ENCODE peak calls at places on chromosomes 6 and 20, in nine cellular contexts. One of them, this sample, is unnamed.
A peak's percentile ranks its signal among the peaks of the same experiment; 100 is the strongest.

GRCh38 chr6:144008501-144009245 is 614 bp upstream of the PLAGL1 start:
- DNase-seq in hepatocyte: no peak
- DNase-seq in HCT116: no peak
- DNase-seq in transverse colon: peak; percentile 14
- DNase-seq in neural progenitor cell: peak; percentile 23
- DNase-seq in aorta: no peak
- DNase-seq in mesendoderm: peak; percentile 26
- DNase-seq in CD4-positive, alpha-beta T cell: no peak
- DNase-seq in fibroblast of lung: no peak
- DNase-seq in this sample: no peak

GRCh38 chr6:116012471-116012949 is 48.2 kb downstream of the FRK start:
- DNase-seq in neural progenitor cell: no peak
- DNase-seq in mesendoderm: no peak
- DNase-seq in transverse colon: no peak
- DNase-seq in CD4-positive, alpha-beta T cell: no peak
- DNase-seq in hepatocyte: no peak
- DNase-seq in HCT116: no peak
- DNase-seq in fibroblast of lung: peak; percentile 46
- DNase-seq in aorta: no peak
- DNase-seq in this sample: no peak

GRCh38 chr20:41005361-41005729 is 23.3 kb upstream of the TOP1 start:
- DNase-seq in hepatocyte: peak; percentile 86
- DNase-seq in CD4-positive, alpha-beta T cell: no peak
- DNase-seq in neural progenitor cell: no peak
- DNase-seq in aorta: peak; percentile 89
- DNase-seq in transverse colon: peak; percentile 87
- DNase-seq in mesendoderm: no peak
- DNase-seq in HCT116: peak; percentile 74
- DNase-seq in fibroblast of lung: peak; percentile 95
- DNase-seq in this sample: no peak

GRCh38 chr6:163327936-163328335 is 86.6 kb upstream of the QKI start:
- DNase-seq in neural progenitor cell: no peak
- DNase-seq in CD4-positive, alpha-beta T cell: no peak
- DNase-seq in HCT116: no peak
- DNase-seq in fibroblast of lung: no peak
- DNase-seq in aorta: no peak
- DNase-seq in hepatocyte: no peak
- DNase-seq in transverse colon: no peak
- DNase-seq in mesendoderm: peak; percentile 58
- DNase-seq in this sample: no peak

GRCh38 chr6:52303178-52303577 is 18.6 kb upstream of the MCM3 start:
- DNase-seq in hepatocyte: no peak
- DNase-seq in aorta: no peak
- DNase-seq in neural progenitor cell: no peak
- DNase-seq in CD4-positive, alpha-beta T cell: no peak
- DNase-seq in transverse colon: no peak
- DNase-seq in HCT116: no peak
- DNase-seq in mesendoderm: no peak
- DNase-seq in fibroblast of lung: no peak
- DNase-seq in this sample: no peak

GRCh38 chr20:58344741-58345140 is 35.2 kb downstream of the RAB22A start:
- DNase-seq in transverse colon: no peak
- DNase-seq in aorta: no peak
- DNase-seq in neural progenitor cell: no peak
- DNase-seq in HCT116: no peak
- DNase-seq in CD4-positive, alpha-beta T cell: no peak
- DNase-seq in hepatocyte: no peak
- DNase-seq in mesendoderm: no peak
- DNase-seq in fibroblast of lung: peak; percentile 72
- DNase-seq in this sample: no peak

GRCh38 chr20:57392512-57393271 is 1.5 kb downstream of the RBM38 start:
- DNase-seq in transverse colon: peak; percentile 77
- DNase-seq in neural progenitor cell: no peak
- DNase-seq in mesendoderm: no peak
- DNase-seq in hepatocyte: no peak
- DNase-seq in aorta: peak; percentile 82
- DNase-seq in CD4-positive, alpha-beta T cell: peak; percentile 80
- DNase-seq in fibroblast of lung: no peak
- DNase-seq in HCT116: no peak
- DNase-seq in this sample: peak; percentile 96

GRCh38 chr6:160767019-160767646 is 65.1 kb downstream of the PLG start:
- DNase-seq in HCT116: no peak
- DNase-seq in transverse colon: peak; percentile 61
- DNase-seq in hepatocyte: peak; percentile 90
- DNase-seq in fibroblast of lung: peak; percentile 48
- DNase-seq in neural progenitor cell: peak; percentile 86
- DNase-seq in mesendoderm: peak; percentile 85
- DNase-seq in CD4-positive, alpha-beta T cell: peak; percentile 26
- DNase-seq in aorta: peak; percentile 84
- DNase-seq in this sample: peak; percentile 80

GRCh38 chr20:33235696-33236095 is at the start of gene BPIFA1:
- DNase-seq in CD4-positive, alpha-beta T cell: no peak
- DNase-seq in aorta: no peak
- DNase-seq in HCT116: no peak
- DNase-seq in fibroblast of lung: no peak
- DNase-seq in mesendoderm: no peak
- DNase-seq in transverse colon: no peak
- DNase-seq in hepatocyte: no peak
- DNase-seq in neural progenitor cell: no peak
- DNase-seq in this sample: no peak

GRCh38 chr6:44227138-44227770 is 3.9 kb downstream of the SLC29A1 start:
- DNase-seq in HCT116: no peak
- DNase-seq in transverse colon: no peak
- DNase-seq in CD4-positive, alpha-beta T cell: no peak
- DNase-seq in hepatocyte: no peak
- DNase-seq in mesendoderm: peak; percentile 86
- DNase-seq in fibroblast of lung: no peak
- DNase-seq in aorta: no peak
- DNase-seq in neural progenitor cell: no peak
- DNase-seq in this sample: no peak

GRCh38 chr6:91185072-91185471 is 598.2 kb upstream of the MAP3K7 start:
- DNase-seq in aorta: no peak
- DNase-seq in hepatocyte: no peak
- DNase-seq in HCT116: no peak
- DNase-seq in mesendoderm: no peak
- DNase-seq in fibroblast of lung: peak; percentile 5
- DNase-seq in neural progenitor cell: no peak
- DNase-seq in CD4-positive, alpha-beta T cell: no peak
- DNase-seq in transverse colon: no peak
- DNase-seq in this sample: no peak

GRCh38 chr6:5606546-5606945 is 345.2 kb downstream of the FARS2 start:
- DNase-seq in HCT116: no peak
- DNase-seq in neural progenitor cell: no peak
- DNase-seq in aorta: no peak
- DNase-seq in mesendoderm: no peak
- DNase-seq in hepatocyte: no peak
- DNase-seq in transverse colon: no peak
- DNase-seq in fibroblast of lung: peak; percentile 9
- DNase-seq in CD4-positive, alpha-beta T cell: no peak
- DNase-seq in this sample: no peak

DNA sequence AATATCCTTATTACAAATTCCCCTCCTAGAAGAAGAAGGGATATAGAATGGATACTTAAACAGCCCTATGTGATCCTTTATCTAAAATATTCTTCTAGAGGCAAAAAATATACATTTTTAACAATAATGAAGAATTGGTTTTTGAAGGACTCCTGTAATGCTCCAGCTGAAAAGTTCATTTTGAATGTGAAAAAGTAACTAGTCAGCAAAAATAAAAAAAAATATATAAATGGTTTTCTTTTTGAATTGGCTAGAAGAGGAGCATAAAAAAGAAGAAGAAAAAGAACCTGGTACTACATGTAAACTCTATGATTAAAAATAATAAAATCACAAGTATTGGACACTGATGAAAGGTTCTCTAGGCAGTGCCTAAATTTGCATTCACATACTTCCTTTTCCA is 544.2 kb upstream of the HS3ST5 start:
- DNase-seq in neural progenitor cell: no peak
- DNase-seq in aorta: no peak
- DNase-seq in transverse colon: no peak
- DNase-seq in mesendoderm: no peak
- DNase-seq in hepatocyte: no peak
- DNase-seq in CD4-positive, alpha-beta T cell: no peak
- DNase-seq in fibroblast of lung: no peak
- DNase-seq in HCT116: no peak
- DNase-seq in this sample: no peak
- H3K27ac ChIP-seq in neural progenitor cell: no peak overlapping the region
- H3K27ac ChIP-seq in aorta: no peak overlapping the region
- H3K27ac ChIP-seq in transverse colon: no peak overlapping the region
- H3K27ac ChIP-seq in mesendoderm: no peak overlapping the region
- H3K27ac ChIP-seq in hepatocyte: no peak overlapping the region
- H3K27ac ChIP-seq in CD4-positive, alpha-beta T cell: no peak overlapping the region
- H3K27ac ChIP-seq in fibroblast of lung: no peak overlapping the region
- H3K27ac ChIP-seq in HCT116: no peak overlapping the region
- H3K27ac ChIP-seq in this sample: no peak overlapping the region

GRCh38 chr6:28980137-28980796 is 24.8 kb downstream of the ZNF311 start:
- DNase-seq in HCT116: no peak
- DNase-seq in hepatocyte: no peak
- DNase-seq in mesendoderm: no peak
- DNase-seq in aorta: no peak
- DNase-seq in neural progenitor cell: no peak
- DNase-seq in transverse colon: no peak
- DNase-seq in CD4-positive, alpha-beta T cell: no peak
- DNase-seq in fibroblast of lung: no peak
- DNase-seq in this sample: no peak

GRCh38 chr6:28981833-28982475 is 23.2 kb downstream of the ZNF311 start:
- DNase-seq in HCT116: peak; percentile 91
- DNase-seq in fibroblast of lung: peak; percentile 84
- DNase-seq in transverse colon: peak; percentile 83
- DNase-seq in mesendoderm: peak; percentile 93
- DNase-seq in aorta: peak; percentile 90
- DNase-seq in CD4-positive, alpha-beta T cell: peak; percentile 47
- DNase-seq in neural progenitor cell: peak; percentile 78
- DNase-seq in hepatocyte: peak; percentile 88
- DNase-seq in this sample: peak; percentile 77

GRCh38 chr6:28982476-28983266 is 22.4 kb downstream of the ZNF311 start:
- DNase-seq in hepatocyte: peak; percentile 69
- DNase-seq in CD4-positive, alpha-beta T cell: no peak
- DNase-seq in mesendoderm: peak; percentile 65
- DNase-seq in neural progenitor cell: peak; percentile 55
- DNase-seq in aorta: no peak
- DNase-seq in fibroblast of lung: peak; percentile 68
- DNase-seq in transverse colon: no peak
- DNase-seq in HCT116: no peak
- DNase-seq in this sample: no peak

GRCh38 chr6:28980797-28981390 is 24.2 kb downstream of the ZNF311 start:
- DNase-seq in fibroblast of lung: peak; percentile 79
- DNase-seq in neural progenitor cell: peak; percentile 92
- DNase-seq in hepatocyte: peak; percentile 90
- DNase-seq in CD4-positive, alpha-beta T cell: no peak
- DNase-seq in aorta: peak; percentile 80
- DNase-seq in transverse colon: peak; percentile 56
- DNase-seq in mesendoderm: peak; percentile 97
- DNase-seq in HCT116: peak; percentile 80
- DNase-seq in this sample: peak; percentile 76

GRCh38 chr6:28981391-28981832 is 23.7 kb downstream of the ZNF311 start:
- DNase-seq in transverse colon: peak; percentile 71
- DNase-seq in mesendoderm: peak; percentile 60
- DNase-seq in neural progenitor cell: peak; percentile 75
- DNase-seq in fibroblast of lung: peak; percentile 36
- DNase-seq in HCT116: peak; percentile 48
- DNase-seq in aorta: peak; percentile 86
- DNase-seq in hepatocyte: peak; percentile 81
- DNase-seq in CD4-positive, alpha-beta T cell: peak; percentile 69
- DNase-seq in this sample: peak; percentile 76
- H3K27ac ChIP-seq in transverse colon: peak overlapping the region; percentile 80
- H3K27ac ChIP-seq in mesendoderm: no peak overlapping the region
- H3K27ac ChIP-seq in neural progenitor cell: no peak overlapping the region
- H3K27ac ChIP-seq in fibroblast of lung: peak overlapping the region; percentile 40
- H3K27ac ChIP-seq in HCT116: peak overlapping the region; percentile 57
- H3K27ac ChIP-seq in aorta: no peak overlapping the region
- H3K27ac ChIP-seq in hepatocyte: peak overlapping the region; percentile 91
- H3K27ac ChIP-seq in CD4-positive, alpha-beta T cell: no peak overlapping the region
- H3K27ac ChIP-seq in this sample: peak overlapping the region; percentile 70

GRCh38 chr20:5973971-5974370 is 23.5 kb downstream of the MCM8 start:
- DNase-seq in hepatocyte: no peak
- DNase-seq in HCT116: no peak
- DNase-seq in neural progenitor cell: no peak
- DNase-seq in mesendoderm: no peak
- DNase-seq in fibroblast of lung: no peak
- DNase-seq in CD4-positive, alpha-beta T cell: no peak
- DNase-seq in aorta: no peak
- DNase-seq in transverse colon: no peak
- DNase-seq in this sample: no peak
- H3K27ac ChIP-seq in hepatocyte: peak overlapping the region; percentile 94
- H3K27ac ChIP-seq in HCT116: no peak overlapping the region
- H3K27ac ChIP-seq in neural progenitor cell: no peak overlapping the region
- H3K27ac ChIP-seq in mesendoderm: no peak overlapping the region
- H3K27ac ChIP-seq in fibroblast of lung: no peak overlapping the region
- H3K27ac ChIP-seq in CD4-positive, alpha-beta T cell: no peak overlapping the region
- H3K27ac ChIP-seq in aorta: no peak overlapping the region
- H3K27ac ChIP-seq in transverse colon: no peak overlapping the region
- H3K27ac ChIP-seq in this sample: no peak overlapping the region

GRCh38 chr20:47490795-47491194 is 10.9 kb upstream of the NCOA3 start:
- DNase-seq in fibroblast of lung: no peak
- DNase-seq in neural progenitor cell: no peak
- DNase-seq in hepatocyte: no peak
- DNase-seq in transverse colon: no peak
- DNase-seq in mesendoderm: no peak
- DNase-seq in HCT116: no peak
- DNase-seq in CD4-positive, alpha-beta T cell: no peak
- DNase-seq in aorta: no peak
- DNase-seq in this sample: no peak

GRCh38 chr20:47489448-47489872 is 12.2 kb upstream of the NCOA3 start:
- DNase-seq in mesendoderm: no peak
- DNase-seq in CD4-positive, alpha-beta T cell: peak; percentile 23
- DNase-seq in aorta: no peak
- DNase-seq in HCT116: no peak
- DNase-seq in transverse colon: peak; percentile 37
- DNase-seq in fibroblast of lung: no peak
- DNase-seq in hepatocyte: no peak
- DNase-seq in neural progenitor cell: no peak
- DNase-seq in this sample: peak; percentile 79

GRCh38 chr20:47493175-47493953 is 8.3 kb upstream of the NCOA3 start:
- DNase-seq in hepatocyte: peak; percentile 82
- DNase-seq in mesendoderm: no peak
- DNase-seq in CD4-positive, alpha-beta T cell: peak; percentile 53
- DNase-seq in neural progenitor cell: no peak
- DNase-seq in aorta: peak; percentile 94
- DNase-seq in HCT116: peak; percentile 36
- DNase-seq in fibroblast of lung: peak; percentile 70
- DNase-seq in transverse colon: peak; percentile 93
- DNase-seq in this sample: peak; percentile 84

GRCh38 chr20:47493954-47494293 is 7.8 kb upstream of the NCOA3 start:
- DNase-seq in aorta: no peak
- DNase-seq in HCT116: no peak
- DNase-seq in neural progenitor cell: no peak
- DNase-seq in mesendoderm: peak; percentile 23
- DNase-seq in hepatocyte: peak; percentile 19
- DNase-seq in CD4-positive, alpha-beta T cell: no peak
- DNase-seq in transverse colon: no peak
- DNase-seq in fibroblast of lung: no peak
- DNase-seq in this sample: no peak

DNA sequence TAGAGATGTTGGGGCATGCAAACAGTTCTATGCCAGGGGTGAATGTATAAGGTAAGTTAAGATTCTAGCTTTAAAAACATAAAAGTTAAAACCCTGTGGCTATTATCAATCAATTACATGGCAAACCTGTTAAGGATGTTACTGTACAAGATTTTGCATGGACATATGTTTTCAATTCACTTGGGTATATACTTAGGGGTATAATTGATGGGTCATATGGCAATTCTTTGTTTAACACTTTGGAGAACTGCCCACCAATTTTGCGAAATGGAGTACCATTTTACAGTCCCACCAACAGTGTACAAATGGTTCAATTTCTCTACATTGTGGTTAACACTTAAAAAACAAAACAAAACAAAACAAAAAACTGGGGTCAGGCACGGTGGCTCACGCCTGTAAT is 9.4 kb upstream of the NCOA3 start:
- DNase-seq in HCT116: no peak
- DNase-seq in fibroblast of lung: no peak
- DNase-seq in CD4-positive, alpha-beta T cell: no peak
- DNase-seq in hepatocyte: no peak
- DNase-seq in transverse colon: no peak
- DNase-seq in aorta: no peak
- DNase-seq in mesendoderm: no peak
- DNase-seq in neural progenitor cell: no peak
- DNase-seq in this sample: no peak
- H3K27ac ChIP-seq in HCT116: no peak overlapping the region
- H3K27ac ChIP-seq in fibroblast of lung: no peak overlapping the region
- H3K27ac ChIP-seq in CD4-positive, alpha-beta T cell: no peak overlapping the region
- H3K27ac ChIP-seq in hepatocyte: no peak overlapping the region
- H3K27ac ChIP-seq in transverse colon: peak overlapping the region; percentile 75
- H3K27ac ChIP-seq in aorta: no peak overlapping the region
- H3K27ac ChIP-seq in mesendoderm: no peak overlapping the region
- H3K27ac ChIP-seq in neural progenitor cell: no peak overlapping the region
- H3K27ac ChIP-seq in this sample: peak overlapping the region; percentile 77

This sample was measured in spleen.